ENCODE peak calls at places on chromosomes 16 and 17, in ten cellular contexts. M, Y, I, J, K, W, G, P, S and A are unnamed samples.

GRCh38 chr17:65926599-65926998 is 265.3 kb downstream of the CEP112 start:
- DNase-seq in M (no peak), P (no peak), I (no peak), Y (no peak), G (no peak), K (no peak), J (no peak), S (no peak), W (no peak), A (no peak)

GRCh38 chr17:76515291-76515949 is 14.2 kb upstream of the RHBDF2 start:
- DNase-seq in I (peak; percentile 65), Y (peak; percentile 82), W (no peak), P (peak; percentile 72), J (no peak), S (no peak), K (peak; percentile 96), G (peak; percentile 87), M (no peak), A (peak; percentile 36)

GRCh38 chr17:75875940-75876189 is 2.5 kb downstream of the TRIM47 start:
- DNase-seq in S (no peak), K (peak; percentile 39), J (peak; percentile 70), P (no peak), M (no peak), I (no peak), G (no peak), W (peak; percentile 93), Y (peak; percentile 62), A (peak; percentile 84)

GRCh38 chr16:1341495-1342388 is 8.3 kb downstream of the BAIAP3 start:
- DNase-seq in I (no peak), S (no peak), Y (no peak), G (no peak), K (no peak), J (no peak), P (no peak), M (no peak), W (no peak), A (no peak)

GRCh38 chr17:33811006-33811760 is 443.9 kb upstream of the CCL2 start:
- DNase-seq in J (no peak), Y (no peak), M (no peak), W (no peak), P (no peak), S (no peak), K (no peak), I (no peak), G (no peak), A (no peak)

GRCh38 chr17:69357701-69358100 is 30.8 kb upstream of the ABCA5 start:
- DNase-seq in S (no peak), M (no peak), P (no peak), G (no peak), Y (no peak), I (no peak), W (no peak), J (no peak), K (no peak), A (no peak)

GRCh38 chr17:43740541-43740940 is 18.1 kb downstream of the SOST start:
- DNase-seq in G (no peak), J (no peak), K (peak; percentile 50), W (no peak), M (no peak), Y (no peak), P (no peak), I (no peak), S (no peak), A (no peak)

GRCh38 chr16:30005341-30006094 is 5.3 kb downstream of the DOC2A start:
- DNase-seq in I (peak; percentile 84), Y (peak; percentile 64), J (no peak), S (peak; percentile 61), P (no peak), W (peak; percentile 45), M (peak; percentile 64), G (peak; percentile 32), K (peak; percentile 59), A (no peak)

GRCh38 chr16:2090481-2090797 is 42.7 kb downstream of the TSC2 start:
- DNase-seq in J (no peak), I (no peak), M (no peak), Y (no peak), W (no peak), G (no peak), S (no peak), K (no peak), P (no peak), A (no peak)

GRCh38 chr17:61490540-61490975 is 38.3 kb downstream of the TBX4 start:
- DNase-seq in P (no peak), I (no peak), J (no peak), M (peak; percentile 86), Y (no peak), G (no peak), S (peak; percentile 16), K (peak; percentile 48), W (no peak), A (no peak)

GRCh38 chr17:31820691-31821435 is 38.2 kb downstream of the COPRS start:
- DNase-seq in J (no peak), K (no peak), P (no peak), M (no peak), W (no peak), G (no peak), I (no peak), S (no peak), Y (no peak), A (no peak)

GRCh38 chr17:55238931-55239297 is 25.8 kb upstream of the HLF start:
- DNase-seq in J (no peak), M (peak; percentile 23), I (peak; percentile 29), Y (peak; percentile 23), G (peak; percentile 10), W (peak; percentile 62), K (peak; percentile 4), S (peak; percentile 61), P (no peak), A (no peak)

GRCh38 chr17:59840908-59841666 is 51.7 kb downstream of the TUBD1 start:
- DNase-seq in S (peak; percentile 52), P (no peak), M (no peak), W (no peak), Y (peak; percentile 47), K (peak; percentile 79), G (peak; percentile 44), I (no peak), J (no peak), A (no peak)

GRCh38 chr17:9828296-9829059 is 2.8 kb downstream of the GLP2R start:
- DNase-seq in P (no peak), M (no peak), S (no peak), Y (no peak), G (no peak), W (no peak), I (no peak), K (peak; percentile 40), J (no peak), A (no peak)